ENCODE peak calls at places on chromosome 2, in six cellular contexts. Y is GM23338; Q is mesenchymal stem cell; L is tibial artery; T is effector memory CD4-positive, alpha-beta T cell; B is aorta. J is an unnamed sample. For H3K4me1, H3K27me3 and H3K36me3, the result is how much of the 10 kb centered on the place peaks cover.

GRCh38 chr2:188664391-188664790 is 309.8 kb upstream of the COL3A1 start:
- DNase-seq in T (no peak), Y (no peak), Q (no peak), L (peak), B (no peak), J (no peak)

GRCh38 chr2:8619071-8619470 is 62.8 kb upstream of the ID2 start:
- DNase-seq in B (peak), Y (no peak), T (no peak), L (no peak), Q (no peak), J (no peak)

GRCh38 chr2:222941510-222942032 is 80.7 kb downstream of the ACSL3 start:
- DNase-seq in L (no peak), Q (no peak), B (no peak), T (no peak), Y (no peak), J (no peak)

GRCh38 chr2:96124406-96125265 is 8.3 kb upstream of the ADRA2B start:
- DNase-seq in T (no peak), L (no peak), Y (no peak), B (no peak), Q (no peak), J (no peak)

GRCh38 chr2:181594322-181594721 is 62.6 kb downstream of the CERKL start:
- DNase-seq in Y (no peak), Q (no peak), B (no peak), T (no peak), L (no peak), J (no peak)

GRCh38 chr2:197674546-197674945 is 841 bp downstream of the RFTN2 start:
- DNase-seq in B (no peak), T (no peak), Y (no peak), Q (peak), L (no peak), J (no peak)

GRCh38 chr2:204027105-204027504 is 90.5 kb downstream of the ICOS start:
- DNase-seq in Y (no peak), Q (no peak), L (no peak), B (no peak), T (peak), J (no peak)

GRCh38 chr2:228417526-228417925 is 236.0 kb upstream of the SPHKAP start:
- DNase-seq in B (no peak), L (no peak), Q (no peak), T (no peak), Y (no peak), J (no peak)

GRCh38 chr2:19086351-19086750 is 272.1 kb downstream of the OSR1 start:
- DNase-seq in Q (no peak), Y (peak), B (no peak), L (no peak), T (no peak), J (no peak)

GRCh38 chr2:100416939-100417744 is at the start of gene CHST10:
- DNase-seq in Q (peak), Y (peak), T (peak), B (peak), L (no peak), J (no peak)

GRCh38 chr2:210445116-210445707 is 31.3 kb downstream of the LANCL1 start:
- DNase-seq in L (no peak), Q (peak), Y (peak), T (no peak), B (no peak), J (no peak)

GRCh38 chr2:4653989-4654388 is 950.6 kb downstream of the DCDC2C start:
- DNase-seq in Q (no peak), T (no peak), L (no peak), Y (no peak), B (no peak), J (no peak)

GRCh38 chr2:26009567-26009963 is 24.3 kb upstream of the RAB10 start:
- DNase-seq in L (no peak), Q (no peak), Y (no peak), T (no peak), B (no peak), J (no peak)

GRCh38 chr2:26010943-26011342 is 22.9 kb upstream of the RAB10 start:
- DNase-seq in B (no peak), Q (no peak), T (no peak), Y (no peak), L (no peak), J (no peak)

GRCh38 chr2:26011609-26011989 is 22.3 kb upstream of the RAB10 start:
- DNase-seq in T (no peak), L (no peak), B (no peak), Y (no peak), Q (no peak), J (no peak)

GRCh38 chr2:26013668-26014067 is 20.2 kb upstream of the RAB10 start:
- DNase-seq in L (no peak), Q (no peak), Y (no peak), T (no peak), B (no peak), J (no peak)

GRCh38 chr2:26011990-26012856 is 21.7 kb upstream of the RAB10 start:
- DNase-seq in B (peak), Q (peak), L (no peak), Y (peak), T (no peak), J (peak)
- H3K4me1 ChIP-seq in B (under half), Q (under half), L (under half), Y (under half), T (under half), J (under half)

GRCh38 chr2:240664622-240665021 is 18.1 kb downstream of the AQP12B start:
- DNase-seq in T (no peak), Y (no peak), L (no peak), B (no peak), Q (no peak), J (no peak)
- H3K27me3 ChIP-seq in T (under half), Y (under half), L (under half), B (under half), Q (half or more), J (under half)

GRCh38 chr2:161564906-161565305 is 59.3 kb upstream of the SLC4A10 start:
- DNase-seq in L (no peak), Y (no peak), B (no peak), T (no peak), Q (no peak), J (no peak)
- H3K36me3 ChIP-seq in L (under half), Y (under half), B (under half), T (under half), Q (under half), J (under half)

DNA sequence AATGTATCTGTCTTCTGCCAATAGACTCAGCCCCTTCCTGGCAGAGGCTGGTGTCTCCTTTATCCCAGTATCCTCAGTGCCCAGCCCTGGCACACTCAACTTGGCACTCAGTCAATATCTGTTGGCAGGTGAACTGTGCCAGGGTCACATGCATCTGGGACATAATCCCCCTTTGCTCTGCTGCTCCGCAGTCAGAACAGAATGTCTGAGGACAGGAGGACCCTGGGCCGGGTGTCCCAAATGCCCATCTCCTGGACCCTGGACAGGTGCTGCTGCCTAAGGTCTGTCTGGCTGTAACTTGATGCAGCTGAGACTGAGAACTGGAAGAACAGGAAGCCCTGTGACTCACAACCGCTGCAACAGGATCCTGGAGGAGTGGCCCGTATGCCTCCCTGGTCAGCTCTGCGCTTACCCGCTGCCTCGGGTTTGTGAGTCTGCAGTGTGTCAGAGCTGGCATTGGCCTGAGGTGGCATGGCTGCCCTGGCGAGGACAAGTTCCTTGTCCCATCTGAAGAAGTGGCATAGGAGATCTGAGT is 11.4 kb downstream of the HK2 start:
- DNase-seq in Q (peak), T (no peak), B (peak), L (peak), Y (peak), J (peak)
- H3K4me1 ChIP-seq in Q (under half), T (half or more), B (under half), L (under half), Y (half or more), J (under half)

GRCh38 chr2:232501331-232501771 is 13.7 kb upstream of the ECEL1 start:
- DNase-seq in T (no peak), B (no peak), Q (no peak), L (no peak), Y (no peak), J (no peak)
- H3K27me3 ChIP-seq in T (under half), B (under half), Q (half or more), L (under half), Y (under half), J (under half)

DNA sequence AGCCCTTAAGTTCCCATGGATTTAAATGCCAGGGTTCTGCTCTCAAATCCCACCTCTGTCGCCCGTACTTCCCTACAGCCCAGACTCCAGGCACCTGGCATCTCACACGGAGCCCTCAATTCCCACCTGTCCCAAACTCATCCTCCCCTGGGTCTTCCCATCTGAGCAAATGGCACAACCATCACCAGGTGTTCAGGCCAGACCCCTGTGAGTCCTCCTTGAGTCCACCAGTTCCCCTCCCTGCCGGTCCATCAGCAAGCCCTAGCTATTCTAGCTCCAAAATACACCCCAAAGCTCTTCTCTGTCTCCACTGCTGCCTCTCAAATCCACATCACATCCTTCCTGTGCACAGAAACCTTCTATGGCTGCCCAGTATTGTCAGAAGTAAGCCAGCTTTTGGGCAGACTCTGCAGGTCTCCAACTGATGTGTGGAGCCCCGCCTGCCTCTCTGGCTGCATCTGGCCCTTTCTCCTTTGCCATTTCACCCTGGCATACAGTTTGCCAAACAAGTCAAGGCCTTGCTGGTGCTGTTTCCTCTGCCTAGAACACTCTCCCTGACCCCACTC is 67.7 kb downstream of the DNMT3A start:
- DNase-seq in B (no peak), T (no peak), L (no peak), Y (no peak), Q (no peak), J (no peak)
- H3K36me3 ChIP-seq in B (under half), T (under half), L (half or more), Y (under half), Q (under half), J (under half)

DNA sequence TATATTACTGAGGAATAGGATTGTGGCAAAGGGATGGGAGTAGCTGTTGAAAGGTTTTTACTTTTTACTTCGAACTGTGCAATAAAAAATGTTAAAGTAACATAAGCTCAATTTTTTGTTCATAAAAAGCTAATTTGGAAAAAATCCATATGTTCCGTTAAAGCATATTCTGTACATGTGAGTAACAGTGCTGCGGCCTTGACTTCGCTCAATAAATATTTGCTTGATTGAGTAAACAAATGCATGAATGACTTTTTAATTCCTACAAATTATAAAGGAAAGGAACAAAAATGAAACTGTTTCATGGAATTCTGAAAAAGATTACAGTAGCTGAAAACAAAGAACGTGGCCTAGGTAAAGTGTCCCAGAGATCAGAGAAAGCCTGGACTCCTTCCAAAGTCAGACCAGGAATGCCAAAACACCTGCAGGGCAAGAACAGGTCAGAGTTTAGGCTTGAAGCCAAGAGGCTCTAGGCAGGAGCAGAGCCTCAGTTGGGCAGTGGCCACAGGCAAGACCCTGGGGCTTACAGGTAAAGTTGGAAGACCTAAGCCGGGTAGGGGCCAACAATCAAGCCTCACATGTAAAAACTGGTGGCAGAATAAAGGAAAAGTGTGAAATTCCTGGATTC is 44.3 kb upstream of the FIGN start:
- DNase-seq in Q (no peak), Y (no peak), T (no peak), B (no peak), L (no peak), J (no peak)
- H3K4me1 ChIP-seq in Q (under half), Y (under half), T (under half), B (under half), L (under half), J (under half)

GRCh38 chr2:10094271-10094814 is 14.1 kb upstream of the CYS1 start:
- DNase-seq in Y (peak), L (no peak), T (no peak), B (no peak), Q (no peak), J (no peak)
- H3K27me3 ChIP-seq in Y (under half), L (under half), T (under half), B (under half), Q (half or more), J (under half)

GRCh38 chr2:15415748-15416147 is 145.4 kb downstream of the NBAS start:
- DNase-seq in B (no peak), L (no peak), Q (no peak), Y (no peak), T (no peak), J (no peak)

GRCh38 chr2:15408759-15409158 is 152.4 kb downstream of the NBAS start:
- DNase-seq in T (no peak), Q (no peak), L (no peak), B (no peak), Y (no peak), J (no peak)

GRCh38 chr2:15412309-15412708 is 148.8 kb downstream of the NBAS start:
- DNase-seq in Q (no peak), T (no peak), B (no peak), L (no peak), Y (no peak), J (no peak)

GRCh38 chr2:15410884-15411283 is 150.2 kb downstream of the NBAS start:
- DNase-seq in Y (no peak), Q (no peak), B (no peak), L (no peak), T (no peak), J (no peak)

GRCh38 chr2:15412779-15413178 is 148.4 kb downstream of the NBAS start:
- DNase-seq in Q (no peak), T (no peak), Y (no peak), L (no peak), B (no peak), J (no peak)
- H3K36me3 ChIP-seq in Q (half or more), T (under half), Y (under half), L (under half), B (under half), J (under half)